ENCODE peak calls at places on chromosomes 4 and X, in five cellular contexts. One of them, this sample, is unnamed.

GRCh38 chr4:144666539-144667175 is 20.7 kb downstream of the HHIP start:
- DNase-seq in HepG2: no peak
- DNase-seq in H1: no peak
- DNase-seq in HCT116: peak; percentile 6
- DNase-seq in K562: no peak
- DNase-seq in this sample: no peak

GRCh38 chr4:6452897-6453687 is 19.3 kb downstream of the PPP2R2C start:
- DNase-seq in H1: no peak
- DNase-seq in HCT116: no peak
- DNase-seq in K562: no peak
- DNase-seq in HepG2: no peak
- DNase-seq in this sample: no peak

GRCh38 chr4:56979674-56980073 is 978 bp downstream of the POLR2B start:
- DNase-seq in HepG2: peak; percentile 31
- DNase-seq in H1: no peak
- DNase-seq in K562: no peak
- DNase-seq in HCT116: no peak
- DNase-seq in this sample: no peak

GRCh38 chr4:20298986-20299385 is 47.3 kb downstream of the SLIT2 start:
- DNase-seq in HepG2: no peak
- DNase-seq in H1: no peak
- DNase-seq in HCT116: no peak
- DNase-seq in K562: no peak
- DNase-seq in this sample: no peak

GRCh38 chr4:123505457-123506310 is 109.1 kb downstream of the SPRY1 start:
- DNase-seq in HepG2: peak; percentile 97
- DNase-seq in K562: peak; percentile 14
- DNase-seq in H1: peak; percentile 96
- DNase-seq in HCT116: no peak
- DNase-seq in this sample: peak; percentile 41

GRCh38 chr4:110865611-110866254 is 242.9 kb upstream of the PITX2 start:
- DNase-seq in H1: no peak
- DNase-seq in HCT116: no peak
- DNase-seq in K562: no peak
- DNase-seq in HepG2: no peak
- DNase-seq in this sample: no peak

GRCh38 chrX:28586891-28587635 is at the start of gene IL1RAPL1:
- DNase-seq in K562: no peak
- DNase-seq in H1: no peak
- DNase-seq in HCT116: no peak
- DNase-seq in HepG2: no peak
- DNase-seq in this sample: no peak

GRCh38 chrX:54085666-54086065 is 41.4 kb upstream of the PHF8 start:
- DNase-seq in H1: no peak
- DNase-seq in HepG2: no peak
- DNase-seq in HCT116: no peak
- DNase-seq in K562: no peak
- DNase-seq in this sample: no peak

GRCh38 chrX:63434665-63435064 is 83.5 kb upstream of the SPIN4 start:
- DNase-seq in H1: no peak
- DNase-seq in K562: peak; percentile 28
- DNase-seq in HCT116: peak; percentile 18
- DNase-seq in HepG2: no peak
- DNase-seq in this sample: no peak

GRCh38 chr4:42339935-42340406 is 57.3 kb upstream of the SHISA3 start:
- DNase-seq in HepG2: no peak
- DNase-seq in H1: no peak
- DNase-seq in K562: no peak
- DNase-seq in HCT116: no peak
- DNase-seq in this sample: no peak

GRCh38 chrX:14039344-14039743 is 9.7 kb upstream of the GEMIN8 start:
- DNase-seq in H1: no peak
- DNase-seq in K562: peak; percentile 54
- DNase-seq in HepG2: peak; percentile 28
- DNase-seq in HCT116: no peak
- DNase-seq in this sample: peak; percentile 49

GRCh38 chrX:34764842-34765241 is 107.8 kb upstream of the TMEM47 start:
- DNase-seq in K562: no peak
- DNase-seq in HepG2: no peak
- DNase-seq in HCT116: no peak
- DNase-seq in H1: peak; percentile 13
- DNase-seq in this sample: no peak

GRCh38 chr4:128862608-128863313 is 53.3 kb downstream of the JADE1 start:
- DNase-seq in HepG2: no peak
- DNase-seq in H1: no peak
- DNase-seq in HCT116: no peak
- DNase-seq in K562: no peak
- DNase-seq in this sample: no peak

GRCh38 chr4:105140684-105141490 is 5.8 kb upstream of the TET2 start:
- DNase-seq in K562: no peak
- DNase-seq in H1: no peak
- DNase-seq in HepG2: peak; percentile 54
- DNase-seq in HCT116: no peak
- DNase-seq in this sample: peak; percentile 55

GRCh38 chr4:83340692-83341343 is 6.2 kb upstream of the HPSE start:
- DNase-seq in K562: no peak
- DNase-seq in H1: no peak
- DNase-seq in HepG2: no peak
- DNase-seq in HCT116: no peak
- DNase-seq in this sample: no peak

GRCh38 chr4:90074322-90074886 is 52.8 kb upstream of the CCSER1 start:
- DNase-seq in HCT116: no peak
- DNase-seq in H1: peak; percentile 13
- DNase-seq in HepG2: no peak
- DNase-seq in K562: no peak
- DNase-seq in this sample: no peak

GRCh38 chr4:152278505-152279301 is 257.2 kb downstream of the FBXW7 start:
- DNase-seq in HCT116: no peak
- DNase-seq in H1: no peak
- DNase-seq in HepG2: no peak
- DNase-seq in K562: no peak
- DNase-seq in this sample: no peak

GRCh38 chrX:119694601-119695534 is 1.9 kb upstream of the SEPTIN6 start:
- DNase-seq in HCT116: no peak
- DNase-seq in HepG2: peak; percentile 39
- DNase-seq in K562: no peak
- DNase-seq in H1: no peak
- DNase-seq in this sample: peak; percentile 17

GRCh38 chr4:36053931-36054330 is 190.4 kb downstream of the ARAP2 start:
- DNase-seq in H1: no peak
- DNase-seq in K562: no peak
- DNase-seq in HCT116: no peak
- DNase-seq in HepG2: no peak
- DNase-seq in this sample: no peak

GRCh38 chr4:79650794-79651431 is 242.9 kb upstream of the GK2 start:
- DNase-seq in H1: no peak
- DNase-seq in HepG2: no peak
- DNase-seq in HCT116: no peak
- DNase-seq in K562: no peak
- DNase-seq in this sample: no peak

GRCh38 chr4:72118017-72118416 is 86.2 kb downstream of the NPFFR2 start:
- DNase-seq in HCT116: no peak
- DNase-seq in H1: no peak
- DNase-seq in K562: no peak
- DNase-seq in HepG2: no peak
- DNase-seq in this sample: no peak

GRCh38 chr4:22778547-22779163 is 85.9 kb downstream of the GBA3 start:
- DNase-seq in HepG2: no peak
- DNase-seq in H1: no peak
- DNase-seq in HCT116: no peak
- DNase-seq in K562: peak; percentile 14
- DNase-seq in this sample: no peak

GRCh38 chr4:10083861-10084641 is 32.5 kb downstream of the WDR1 start:
- DNase-seq in H1: no peak
- DNase-seq in HepG2: no peak
- DNase-seq in K562: no peak
- DNase-seq in HCT116: no peak
- DNase-seq in this sample: peak; percentile 13

GRCh38 chrX:71106427-71106826 is at the start of gene CXorf65:
- DNase-seq in HepG2: no peak
- DNase-seq in H1: no peak
- DNase-seq in K562: peak; percentile 21
- DNase-seq in HCT116: no peak
- DNase-seq in this sample: no peak

GRCh38 chrX:39675619-39676018 is 422.1 kb downstream of the BCOR start:
- DNase-seq in HCT116: no peak
- DNase-seq in H1: no peak
- DNase-seq in K562: no peak
- DNase-seq in HepG2: no peak
- DNase-seq in this sample: no peak

GRCh38 chrX:136064661-136065043 is 79.4 kb downstream of the SLC9A6 start:
- DNase-seq in HepG2: no peak
- DNase-seq in K562: no peak
- DNase-seq in H1: no peak
- DNase-seq in HCT116: no peak
- DNase-seq in this sample: no peak

GRCh38 chr4:173827707-173828106 is 297.7 kb upstream of the HAND2 start:
- DNase-seq in HCT116: peak; percentile 4
- DNase-seq in K562: no peak
- DNase-seq in HepG2: no peak
- DNase-seq in H1: no peak
- DNase-seq in this sample: no peak

GRCh38 chrX:21975827-21976226 is 35.3 kb downstream of the SMS start:
- DNase-seq in HCT116: no peak
- DNase-seq in K562: no peak
- DNase-seq in HepG2: no peak
- DNase-seq in H1: no peak
- DNase-seq in this sample: no peak

GRCh38 chr4:17557880-17558279 is 19.1 kb upstream of the LAP3 start:
- DNase-seq in H1: no peak
- DNase-seq in HCT116: no peak
- DNase-seq in HepG2: no peak
- DNase-seq in K562: no peak
- DNase-seq in this sample: no peak

GRCh38 chr4:184062769-184063168 is 154.9 kb downstream of the ENPP6 start:
- DNase-seq in H1: no peak
- DNase-seq in K562: no peak
- DNase-seq in HepG2: no peak
- DNase-seq in HCT116: no peak
- DNase-seq in this sample: no peak

GRCh38 chrX:80432863-80433262 is 12.6 kb downstream of the TENT5D start:
- DNase-seq in K562: no peak
- DNase-seq in HCT116: no peak
- DNase-seq in H1: no peak
- DNase-seq in HepG2: no peak
- DNase-seq in this sample: no peak

GRCh38 chrX:126929071-126929470 is 109.5 kb downstream of the PRR32 start:
- DNase-seq in HepG2: no peak
- DNase-seq in K562: no peak
- DNase-seq in H1: no peak
- DNase-seq in HCT116: no peak
- DNase-seq in this sample: no peak
- H3K9ac ChIP-seq in HepG2: no peak overlapping the region
- H3K9ac ChIP-seq in K562: no peak overlapping the region
- H3K9ac ChIP-seq in H1: no peak overlapping the region
- H3K9ac ChIP-seq in HCT116: no peak overlapping the region
- H3K9ac ChIP-seq in this sample: no peak overlapping the region

GRCh38 chr4:150580244-150580643 is 1.7 kb upstream of the MAB21L2 start:
- DNase-seq in H1: no peak
- DNase-seq in K562: no peak
- DNase-seq in HepG2: no peak
- DNase-seq in HCT116: no peak
- DNase-seq in this sample: no peak
- H3K4me3 ChIP-seq in H1: peak overlapping the region; percentile 64
- H3K4me3 ChIP-seq in K562: no peak overlapping the region
- H3K4me3 ChIP-seq in HepG2: no peak overlapping the region
- H3K4me3 ChIP-seq in HCT116: no peak overlapping the region
- H3K4me3 ChIP-seq in this sample: peak overlapping the region; percentile 54

GRCh38 chr4:85866508-85866907 is 391.6 kb downstream of the ARHGAP24 start:
- DNase-seq in HCT116: no peak
- DNase-seq in HepG2: no peak
- DNase-seq in H1: no peak
- DNase-seq in K562: no peak
- DNase-seq in this sample: no peak

GRCh38 chr4:85873566-85873965 is 398.6 kb downstream of the ARHGAP24 start:
- DNase-seq in HCT116: no peak
- DNase-seq in K562: no peak
- DNase-seq in HepG2: no peak
- DNase-seq in H1: no peak
- DNase-seq in this sample: no peak

GRCh38 chr4:85867281-85867680 is 392.3 kb downstream of the ARHGAP24 start:
- DNase-seq in K562: no peak
- DNase-seq in HCT116: no peak
- DNase-seq in HepG2: no peak
- DNase-seq in H1: no peak
- DNase-seq in this sample: no peak

GRCh38 chr4:85869156-85869555 is 394.2 kb downstream of the ARHGAP24 start:
- DNase-seq in HCT116: no peak
- DNase-seq in HepG2: no peak
- DNase-seq in K562: no peak
- DNase-seq in H1: no peak
- DNase-seq in this sample: no peak

GRCh38 chr4:85870298-85871083 is 395.5 kb downstream of the ARHGAP24 start:
- DNase-seq in HCT116: no peak
- DNase-seq in K562: no peak
- DNase-seq in H1: no peak
- DNase-seq in HepG2: no peak
- DNase-seq in this sample: no peak
- TF ChIP-seq POLR2AphosphoS5 in HCT116: no peak
- TF ChIP-seq POLR2AphosphoS5 in K562: no peak
- TF ChIP-seq POLR2AphosphoS5 in H1: no peak
- TF ChIP-seq POLR2AphosphoS5 in HepG2: no peak
- TF ChIP-seq POLR2AphosphoS5 in this sample: no peak

GRCh38 chr4:103201254-103201653 is 3.1 kb upstream of the CENPE start:
- DNase-seq in H1: no peak
- DNase-seq in HCT116: no peak
- DNase-seq in K562: no peak
- DNase-seq in HepG2: no peak
- DNase-seq in this sample: no peak

GRCh38 chr4:103197765-103198110 is 405 bp downstream of the CENPE start:
- DNase-seq in HepG2: peak; percentile 8
- DNase-seq in H1: no peak
- DNase-seq in HCT116: peak; percentile 8
- DNase-seq in K562: no peak
- DNase-seq in this sample: no peak

GRCh38 chr4:103198111-103198765 is at the start of gene CENPE:
- DNase-seq in H1: peak; percentile 69
- DNase-seq in K562: peak; percentile 84
- DNase-seq in HepG2: peak; percentile 81
- DNase-seq in HCT116: peak; percentile 83
- DNase-seq in this sample: peak; percentile 88

GRCh38 chr4:103201724-103202123 is 3.6 kb upstream of the CENPE start:
- DNase-seq in H1: no peak
- DNase-seq in K562: no peak
- DNase-seq in HepG2: peak; percentile 50
- DNase-seq in HCT116: no peak
- DNase-seq in this sample: no peak

GRCh38 chr4:103199009-103199408 is 866 bp upstream of the CENPE start:
- DNase-seq in HepG2: no peak
- DNase-seq in K562: no peak
- DNase-seq in H1: no peak
- DNase-seq in HCT116: no peak
- DNase-seq in this sample: no peak
- H3K9ac ChIP-seq in HepG2: no peak overlapping the region
- H3K9ac ChIP-seq in K562: peak overlapping the region; percentile 78
- H3K9ac ChIP-seq in H1: no peak overlapping the region
- H3K9ac ChIP-seq in HCT116: no peak overlapping the region
- H3K9ac ChIP-seq in this sample: peak overlapping the region; percentile 73

This sample was measured in SK-N-SH.